ENCODE peak calls at places on chromosome 11, in ten cellular contexts. D is fibroblast of pulmonary artery, S is A673, E is adipocyte, Z is mucosa of descending colon, O is mammary epithelial cell, Y is left ventricle myocardium inferior, T is ovary, J is tibial nerve, V is adrenal gland. K is an unnamed sample.

GRCh38 chr11:122069946-122070345 is 46.1 kb downstream of the BLID start:
- DNase-seq in D (peak), S (peak), E (peak), Z (peak), O (peak), Y (peak), T (peak), J (peak), V (peak), K (peak)

GRCh38 chr11:66593303-66593635 is 284 bp downstream of the CCS start:
- DNase-seq in D (no peak), S (no peak), E (peak), Z (peak), O (no peak), Y (no peak), T (peak), J (no peak), V (no peak), K (no peak)

GRCh38 chr11:76208829-76209670 is 2.7 kb upstream of the WNT11 start:
- DNase-seq in D (peak), S (peak), E (peak), Z (peak), O (peak), Y (peak), T (peak), J (peak), V (peak), K (no peak)

GRCh38 chr11:102144357-102145342 is 34.4 kb downstream of the YAP1 start:
- DNase-seq in D (peak), S (peak), E (peak), Z (peak), O (no peak), Y (peak), T (peak), J (no peak), V (peak), K (no peak)

GRCh38 chr11:80538040-80538439 is 1097.2 kb upstream of the TENM4 start:
- DNase-seq in D (no peak), S (no peak), E (no peak), Z (no peak), O (no peak), Y (no peak), T (no peak), J (no peak), V (no peak), K (no peak)

GRCh38 chr11:6755303-6755952 is 16.3 kb downstream of the OR2AG2 start:
- DNase-seq in D (peak), S (peak), E (peak), Z (peak), O (peak), Y (no peak), T (no peak), J (no peak), V (peak), K (no peak)

GRCh38 chr11:76318744-76319384 is 62.1 kb downstream of the THAP12 start:
- DNase-seq in D (peak), S (peak), E (peak), Z (peak), O (peak), Y (peak), T (peak), J (peak), V (peak), K (peak)

GRCh38 chr11:96817488-96817887 is 427.7 kb downstream of the JRKL start:
- DNase-seq in D (peak), S (no peak), E (peak), Z (no peak), O (peak), Y (no peak), T (no peak), J (no peak), V (no peak), K (no peak)

GRCh38 chr11:24635588-24636290 is 138.9 kb downstream of the LUZP2 start:
- DNase-seq in D (no peak), S (no peak), E (peak), Z (no peak), O (peak), Y (no peak), T (no peak), J (no peak), V (no peak), K (no peak)

GRCh38 chr11:132980721-132981120 is 551.6 kb downstream of the OPCML start:
- DNase-seq in D (no peak), S (no peak), E (no peak), Z (no peak), O (no peak), Y (no peak), T (no peak), J (no peak), V (no peak), K (no peak)

GRCh38 chr11:2483426-2483825 is 38.6 kb downstream of the KCNQ1 start:
- DNase-seq in D (no peak), S (no peak), E (no peak), Z (no peak), O (no peak), Y (no peak), T (no peak), J (no peak), V (peak), K (no peak)

GRCh38 chr11:110077866-110078325 is 15.3 kb upstream of the ZC3H12C start:
- DNase-seq in D (peak), S (peak), E (peak), Z (peak), O (peak), Y (no peak), T (no peak), J (no peak), V (peak), K (no peak)

GRCh38 chr11:92658733-92659132 is 310.7 kb upstream of the MTNR1B start:
- DNase-seq in D (no peak), S (no peak), E (no peak), Z (no peak), O (no peak), Y (no peak), T (no peak), J (no peak), V (no peak), K (no peak)

GRCh38 chr11:122398851-122399250 is 256.7 kb upstream of the UBASH3B start:
- DNase-seq in D (no peak), S (no peak), E (no peak), Z (no peak), O (no peak), Y (no peak), T (no peak), J (no peak), V (no peak), K (no peak)

GRCh38 chr11:75352417-75353206 is 1.2 kb upstream of the ARRB1 start:
- DNase-seq in D (no peak), S (no peak), E (no peak), Z (no peak), O (no peak), Y (no peak), T (no peak), J (no peak), V (peak), K (no peak)

GRCh38 chr11:65992056-65992455 is 9.9 kb downstream of the EIF1AD start:
- DNase-seq in D (no peak), S (no peak), E (no peak), Z (no peak), O (no peak), Y (no peak), T (no peak), J (no peak), V (no peak), K (no peak)

GRCh38 chr11:131683131-131683530 is 312.7 kb downstream of the NTM start:
- DNase-seq in D (no peak), S (no peak), E (no peak), Z (no peak), O (no peak), Y (no peak), T (no peak), J (no peak), V (no peak), K (no peak)

GRCh38 chr11:111429066-111429506 is 50.0 kb upstream of the POU2AF1 start:
- DNase-seq in D (peak), S (peak), E (peak), Z (peak), O (peak), Y (peak), T (peak), J (peak), V (peak), K (no peak)

GRCh38 chr11:68541983-68542382 is 81.4 kb downstream of the PPP6R3 start:
- DNase-seq in D (no peak), S (no peak), E (no peak), Z (no peak), O (no peak), Y (no peak), T (no peak), J (no peak), V (no peak), K (no peak)

GRCh38 chr11:66491315-66491935 is 11.2 kb downstream of the DPP3 start:
- DNase-seq in D (no peak), S (no peak), E (peak), Z (no peak), O (no peak), Y (no peak), T (no peak), J (no peak), V (no peak), K (no peak)

GRCh38 chr11:68524213-68524612 is 63.7 kb downstream of the PPP6R3 start:
- DNase-seq in D (peak), S (no peak), E (no peak), Z (peak), O (no peak), Y (no peak), T (no peak), J (no peak), V (no peak), K (no peak)

DNA sequence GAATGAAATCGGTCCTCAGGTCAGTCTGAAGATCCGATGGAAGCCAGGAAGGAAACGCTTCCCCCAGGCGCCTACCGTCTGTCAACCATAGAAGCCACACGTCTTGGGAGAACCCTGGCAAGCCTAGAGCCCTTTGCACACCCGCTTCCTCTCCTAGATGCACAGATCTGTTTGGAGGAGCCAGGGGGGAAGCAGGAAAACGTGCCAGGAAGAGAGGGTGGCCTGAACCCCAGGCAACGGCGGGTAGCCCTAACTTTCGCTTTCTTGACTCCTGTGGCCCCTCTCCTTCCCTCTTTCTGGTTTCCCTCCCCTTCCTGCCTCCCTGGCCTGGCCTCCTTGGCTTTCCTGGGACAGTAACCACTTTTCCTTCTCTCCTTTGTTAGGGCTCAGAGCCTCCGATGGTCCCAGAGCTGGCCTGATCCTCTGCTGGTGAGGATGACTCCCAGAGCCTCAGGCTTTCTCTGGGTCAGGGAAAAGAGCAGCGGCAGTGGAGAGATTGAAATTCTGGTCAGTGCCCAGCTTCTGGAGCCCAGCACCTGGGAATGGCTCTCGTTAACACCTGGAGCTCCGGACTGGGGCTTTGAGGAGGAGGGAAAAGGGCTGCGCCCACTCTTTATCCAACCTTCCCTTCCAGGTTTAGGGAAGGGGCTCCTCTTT is 2.1 kb downstream of the FXYD6 start:
- DNase-seq in D (no peak), S (no peak), E (no peak), Z (no peak), O (no peak), Y (no peak), T (no peak), J (no peak), V (no peak), K (no peak)
- H3K4me3 ChIP-seq in D (no peak), S (no peak), E (no peak), Z (no peak), O (no peak), Y (peak), T (peak), J (peak), V (peak), K (peak)

GRCh38 chr11:72718101-72718501 is 34.1 kb downstream of the ARAP1 start:
- DNase-seq in D (no peak), S (no peak), E (no peak), Z (no peak), O (no peak), Y (no peak), T (no peak), J (no peak), V (no peak), K (no peak)

GRCh38 chr11:72716788-72717435 is 35.3 kb downstream of the ARAP1 start:
- DNase-seq in D (no peak), S (no peak), E (no peak), Z (no peak), O (no peak), Y (no peak), T (no peak), J (no peak), V (no peak), K (no peak)

GRCh38 chr11:72719144-72719543 is 33.1 kb downstream of the ARAP1 start:
- DNase-seq in D (peak), S (no peak), E (no peak), Z (no peak), O (no peak), Y (peak), T (no peak), J (no peak), V (peak), K (no peak)

GRCh38 chr11:72719551-72719950 is 32.7 kb downstream of the ARAP1 start:
- DNase-seq in D (no peak), S (no peak), E (no peak), Z (no peak), O (no peak), Y (no peak), T (no peak), J (no peak), V (no peak), K (no peak)

DNA sequence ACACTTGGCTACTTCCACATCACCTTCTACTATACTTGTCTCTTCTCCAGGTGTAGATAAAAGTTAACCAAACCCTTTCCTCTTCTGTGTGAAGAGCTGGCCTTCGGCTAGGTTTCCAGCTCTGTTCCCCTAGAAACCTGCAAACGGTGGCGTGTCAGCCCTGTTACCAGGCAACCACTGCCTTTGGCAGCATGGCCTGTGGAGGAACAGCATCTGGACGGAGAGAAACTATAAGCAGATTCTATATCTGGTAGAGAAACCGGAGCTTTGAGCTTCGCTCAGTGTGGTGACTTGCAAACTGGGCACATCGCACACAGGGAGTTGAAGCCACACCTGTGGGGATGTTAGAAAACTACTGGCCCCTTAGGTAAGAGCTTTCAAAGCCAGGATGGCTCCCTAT is 35.9 kb downstream of the ARAP1 start:
- DNase-seq in D (peak), S (no peak), E (no peak), Z (no peak), O (no peak), Y (no peak), T (no peak), J (no peak), V (no peak), K (no peak)
- H3K4me3 ChIP-seq in D (no peak), S (no peak), E (no peak), Z (no peak), O (no peak), Y (no peak), T (no peak), J (no peak), V (no peak), K (no peak)

GRCh38 chr11:31799036-31799793 is 11.9 kb downstream of the PAX6 start:
- DNase-seq in D (no peak), S (no peak), E (no peak), Z (no peak), O (no peak), Y (no peak), T (no peak), J (no peak), V (no peak), K (no peak)

GRCh38 chr11:31800398-31801265 is 10.5 kb downstream of the PAX6 start:
- DNase-seq in D (no peak), S (no peak), E (no peak), Z (no peak), O (no peak), Y (no peak), T (no peak), J (no peak), V (no peak), K (no peak)

GRCh38 chr11:31801298-31801702 is 9.8 kb downstream of the PAX6 start:
- DNase-seq in D (no peak), S (no peak), E (no peak), Z (no peak), O (no peak), Y (no peak), T (no peak), J (no peak), V (no peak), K (no peak)

GRCh38 chr11:31798057-31799035 is 12.8 kb downstream of the PAX6 start:
- DNase-seq in D (no peak), S (peak), E (no peak), Z (no peak), O (no peak), Y (no peak), T (no peak), J (no peak), V (no peak), K (no peak)

GRCh38 chr11:31799794-31800397 is 11.2 kb downstream of the PAX6 start:
- DNase-seq in D (no peak), S (no peak), E (no peak), Z (no peak), O (no peak), Y (no peak), T (no peak), J (no peak), V (no peak), K (no peak)
- H3K4me3 ChIP-seq in D (no peak), S (no peak), E (no peak), Z (no peak), O (no peak), Y (peak), T (no peak), J (no peak), V (no peak), K (peak)

GRCh38 chr11:406796-407650 is 7.8 kb downstream of the SIGIRR start:
- DNase-seq in D (peak), S (peak), E (peak), Z (peak), O (peak), Y (peak), T (peak), J (peak), V (peak), K (no peak)
- H3K4me3 ChIP-seq in D (peak), S (peak), E (peak), Z (peak), O (no peak), Y (peak), T (peak), J (peak), V (peak), K (peak)

GRCh38 chr11:71209181-71209580 is 43.2 kb downstream of the SHANK2 start:
- DNase-seq in D (no peak), S (no peak), E (no peak), Z (no peak), O (no peak), Y (no peak), T (no peak), J (no peak), V (peak), K (no peak)

GRCh38 chr11:71207996-71208774 is 44.2 kb downstream of the SHANK2 start:
- DNase-seq in D (no peak), S (no peak), E (no peak), Z (no peak), O (no peak), Y (no peak), T (no peak), J (no peak), V (no peak), K (peak)

GRCh38 chr11:71206186-71206585 is 46.2 kb downstream of the SHANK2 start:
- DNase-seq in D (peak), S (no peak), E (peak), Z (peak), O (no peak), Y (no peak), T (no peak), J (no peak), V (peak), K (no peak)

GRCh38 chr11:71209656-71210055 is 42.7 kb downstream of the SHANK2 start:
- DNase-seq in D (no peak), S (no peak), E (no peak), Z (no peak), O (no peak), Y (no peak), T (no peak), J (no peak), V (peak), K (no peak)

GRCh38 chr11:71207563-71207962 is 44.8 kb downstream of the SHANK2 start:
- DNase-seq in D (no peak), S (no peak), E (no peak), Z (no peak), O (no peak), Y (no peak), T (no peak), J (no peak), V (no peak), K (no peak)
- H3K4me3 ChIP-seq in D (no peak), S (no peak), E (no peak), Z (no peak), O (no peak), Y (no peak), T (no peak), J (no peak), V (no peak), K (no peak)

GRCh38 chr11:78244546-78245315 is 56.0 kb downstream of the USP35 start:
- DNase-seq in D (peak), S (peak), E (no peak), Z (no peak), O (no peak), Y (no peak), T (no peak), J (no peak), V (no peak), K (no peak)
- H3K4me3 ChIP-seq in D (no peak), S (no peak), E (peak), Z (no peak), O (no peak), Y (no peak), T (no peak), J (no peak), V (no peak), K (no peak)